ENCODE peak calls at places on chromosomes 1 and 21, in nine cellular contexts. One of them, this sample, is unnamed.

GRCh38 chr1:161359316-161359715 is 8.4 kb downstream of the CFAP126 start:
- DNase-seq in foreskin fibroblast: no peak
- DNase-seq in astrocyte of the hippocampus: no peak
- DNase-seq in HuH-7.5: no peak
- DNase-seq in MM.1S: no peak
- DNase-seq in RPMI7951: no peak
- DNase-seq in HCT116: no peak
- DNase-seq in T-helper 2 cell: no peak
- DNase-seq in stimulated activated CD4-positive, alpha-beta T cell treated with anti-CD3 and anti-CD28 coated beads, Interleukin-12 subunit alpha, Interleukin-12 subunit beta, amount 100 ng/mL, for 48 hours: no peak
- DNase-seq in this sample: no peak

GRCh38 chr1:86382878-86383277 is 13.2 kb downstream of the ODF2L start:
- DNase-seq in T-helper 2 cell: no peak
- DNase-seq in MM.1S: peak
- DNase-seq in stimulated activated CD4-positive, alpha-beta T cell treated with anti-CD3 and anti-CD28 coated beads, Interleukin-12 subunit alpha, Interleukin-12 subunit beta, amount 100 ng/mL, for 48 hours: no peak
- DNase-seq in RPMI7951: peak
- DNase-seq in foreskin fibroblast: no peak
- DNase-seq in astrocyte of the hippocampus: no peak
- DNase-seq in HCT116: no peak
- DNase-seq in HuH-7.5: no peak
- DNase-seq in this sample: no peak

GRCh38 chr21:31110430-31110829 is 72.2 kb upstream of the KRTAP19-8 start:
- DNase-seq in astrocyte of the hippocampus: peak
- DNase-seq in HuH-7.5: no peak
- DNase-seq in stimulated activated CD4-positive, alpha-beta T cell treated with anti-CD3 and anti-CD28 coated beads, Interleukin-12 subunit alpha, Interleukin-12 subunit beta, amount 100 ng/mL, for 48 hours: no peak
- DNase-seq in T-helper 2 cell: no peak
- DNase-seq in MM.1S: no peak
- DNase-seq in RPMI7951: no peak
- DNase-seq in foreskin fibroblast: no peak
- DNase-seq in HCT116: no peak
- DNase-seq in this sample: no peak

GRCh38 chr1:150072959-150073358 is 5.4 kb downstream of the VPS45 start:
- DNase-seq in HCT116: peak
- DNase-seq in MM.1S: peak
- DNase-seq in T-helper 2 cell: no peak
- DNase-seq in stimulated activated CD4-positive, alpha-beta T cell treated with anti-CD3 and anti-CD28 coated beads, Interleukin-12 subunit alpha, Interleukin-12 subunit beta, amount 100 ng/mL, for 48 hours: no peak
- DNase-seq in foreskin fibroblast: peak
- DNase-seq in RPMI7951: peak
- DNase-seq in HuH-7.5: no peak
- DNase-seq in astrocyte of the hippocampus: peak
- DNase-seq in this sample: no peak

GRCh38 chr1:152165291-152166077 is 6.5 kb upstream of the RPTN start:
- DNase-seq in stimulated activated CD4-positive, alpha-beta T cell treated with anti-CD3 and anti-CD28 coated beads, Interleukin-12 subunit alpha, Interleukin-12 subunit beta, amount 100 ng/mL, for 48 hours: no peak
- DNase-seq in MM.1S: no peak
- DNase-seq in HCT116: no peak
- DNase-seq in T-helper 2 cell: no peak
- DNase-seq in HuH-7.5: no peak
- DNase-seq in astrocyte of the hippocampus: no peak
- DNase-seq in RPMI7951: no peak
- DNase-seq in foreskin fibroblast: no peak
- DNase-seq in this sample: no peak

GRCh38 chr1:153790282-153790995 is 15.2 kb downstream of the SLC27A3 start:
- DNase-seq in stimulated activated CD4-positive, alpha-beta T cell treated with anti-CD3 and anti-CD28 coated beads, Interleukin-12 subunit alpha, Interleukin-12 subunit beta, amount 100 ng/mL, for 48 hours: no peak
- DNase-seq in T-helper 2 cell: no peak
- DNase-seq in HuH-7.5: no peak
- DNase-seq in astrocyte of the hippocampus: no peak
- DNase-seq in RPMI7951: peak
- DNase-seq in foreskin fibroblast: peak
- DNase-seq in MM.1S: no peak
- DNase-seq in HCT116: no peak
- DNase-seq in this sample: no peak

GRCh38 chr1:243850013-243850367 is at the start of gene AKT3:
- DNase-seq in HuH-7.5: no peak
- DNase-seq in RPMI7951: no peak
- DNase-seq in MM.1S: no peak
- DNase-seq in T-helper 2 cell: no peak
- DNase-seq in HCT116: no peak
- DNase-seq in stimulated activated CD4-positive, alpha-beta T cell treated with anti-CD3 and anti-CD28 coated beads, Interleukin-12 subunit alpha, Interleukin-12 subunit beta, amount 100 ng/mL, for 48 hours: peak
- DNase-seq in foreskin fibroblast: no peak
- DNase-seq in astrocyte of the hippocampus: no peak
- DNase-seq in this sample: no peak

GRCh38 chr21:18517905-18518566 is 114.5 kb upstream of the TMPRSS15 start:
- DNase-seq in RPMI7951: no peak
- DNase-seq in MM.1S: no peak
- DNase-seq in HuH-7.5: no peak
- DNase-seq in T-helper 2 cell: no peak
- DNase-seq in foreskin fibroblast: no peak
- DNase-seq in stimulated activated CD4-positive, alpha-beta T cell treated with anti-CD3 and anti-CD28 coated beads, Interleukin-12 subunit alpha, Interleukin-12 subunit beta, amount 100 ng/mL, for 48 hours: no peak
- DNase-seq in astrocyte of the hippocampus: peak
- DNase-seq in HCT116: no peak
- DNase-seq in this sample: no peak

GRCh38 chr1:42334240-42335049 is 590 bp downstream of the FOXJ3 start:
- DNase-seq in HCT116: peak
- DNase-seq in foreskin fibroblast: peak
- DNase-seq in HuH-7.5: peak
- DNase-seq in T-helper 2 cell: no peak
- DNase-seq in RPMI7951: peak
- DNase-seq in MM.1S: peak
- DNase-seq in astrocyte of the hippocampus: peak
- DNase-seq in stimulated activated CD4-positive, alpha-beta T cell treated with anti-CD3 and anti-CD28 coated beads, Interleukin-12 subunit alpha, Interleukin-12 subunit beta, amount 100 ng/mL, for 48 hours: peak
- DNase-seq in this sample: peak

GRCh38 chr1:58211857-58212256 is 334.7 kb downstream of the OMA1 start:
- DNase-seq in T-helper 2 cell: no peak
- DNase-seq in MM.1S: no peak
- DNase-seq in HuH-7.5: no peak
- DNase-seq in stimulated activated CD4-positive, alpha-beta T cell treated with anti-CD3 and anti-CD28 coated beads, Interleukin-12 subunit alpha, Interleukin-12 subunit beta, amount 100 ng/mL, for 48 hours: no peak
- DNase-seq in foreskin fibroblast: no peak
- DNase-seq in RPMI7951: no peak
- DNase-seq in astrocyte of the hippocampus: no peak
- DNase-seq in HCT116: no peak
- DNase-seq in this sample: no peak

GRCh38 chr1:146019225-146020057 is 2.1 kb downstream of the HJV start:
- DNase-seq in foreskin fibroblast: no peak
- DNase-seq in HCT116: no peak
- DNase-seq in RPMI7951: no peak
- DNase-seq in HuH-7.5: no peak
- DNase-seq in MM.1S: no peak
- DNase-seq in T-helper 2 cell: no peak
- DNase-seq in astrocyte of the hippocampus: no peak
- DNase-seq in stimulated activated CD4-positive, alpha-beta T cell treated with anti-CD3 and anti-CD28 coated beads, Interleukin-12 subunit alpha, Interleukin-12 subunit beta, amount 100 ng/mL, for 48 hours: no peak
- DNase-seq in this sample: no peak

GRCh38 chr1:199123615-199124014 is 484.8 kb downstream of the PTPRC start:
- DNase-seq in T-helper 2 cell: no peak
- DNase-seq in astrocyte of the hippocampus: peak
- DNase-seq in RPMI7951: peak
- DNase-seq in HCT116: no peak
- DNase-seq in HuH-7.5: no peak
- DNase-seq in foreskin fibroblast: peak
- DNase-seq in MM.1S: no peak
- DNase-seq in stimulated activated CD4-positive, alpha-beta T cell treated with anti-CD3 and anti-CD28 coated beads, Interleukin-12 subunit alpha, Interleukin-12 subunit beta, amount 100 ng/mL, for 48 hours: no peak
- DNase-seq in this sample: no peak